ENCODE peak calls at places on chromosomes 3 and 15, in nine cellular contexts. One of them, this sample, is unnamed.

GRCh38 chr3:183966361-183966791 is 51.3 kb downstream of the ABCC5 start:
- DNase-seq in tibial nerve: no peak
- DNase-seq in lung: no peak
- DNase-seq in CD8-positive, alpha-beta memory T cell: no peak
- DNase-seq in fibroblast of lung: no peak
- DNase-seq in K562: no peak
- DNase-seq in ascending aorta: no peak
- DNase-seq in uterus: no peak
- DNase-seq in H9: no peak
- DNase-seq in this sample: no peak

GRCh38 chr3:122427857-122428471 is 12.1 kb upstream of the WDR5B start:
- DNase-seq in tibial nerve: no peak
- DNase-seq in lung: no peak
- DNase-seq in CD8-positive, alpha-beta memory T cell: no peak
- DNase-seq in fibroblast of lung: peak; percentile 32
- DNase-seq in K562: no peak
- DNase-seq in ascending aorta: no peak
- DNase-seq in uterus: no peak
- DNase-seq in H9: no peak
- DNase-seq in this sample: no peak

GRCh38 chr3:31567036-31567435 is 34.3 kb downstream of the STT3B start:
- DNase-seq in tibial nerve: no peak
- DNase-seq in lung: no peak
- DNase-seq in CD8-positive, alpha-beta memory T cell: peak; percentile 14
- DNase-seq in fibroblast of lung: no peak
- DNase-seq in K562: peak; percentile 52
- DNase-seq in ascending aorta: no peak
- DNase-seq in uterus: no peak
- DNase-seq in H9: peak; percentile 49
- DNase-seq in this sample: no peak

GRCh38 chr3:48474619-48475018 is 28.1 kb downstream of the ATRIP start:
- DNase-seq in tibial nerve: no peak
- DNase-seq in lung: no peak
- DNase-seq in CD8-positive, alpha-beta memory T cell: no peak
- DNase-seq in fibroblast of lung: no peak
- DNase-seq in K562: no peak
- DNase-seq in ascending aorta: no peak
- DNase-seq in uterus: no peak
- DNase-seq in H9: peak; percentile 97
- DNase-seq in this sample: no peak

GRCh38 chr3:171851685-171852084 is 8.5 kb downstream of the TMEM212 start:
- DNase-seq in tibial nerve: no peak
- DNase-seq in lung: no peak
- DNase-seq in CD8-positive, alpha-beta memory T cell: no peak
- DNase-seq in fibroblast of lung: peak; percentile 88
- DNase-seq in K562: no peak
- DNase-seq in ascending aorta: no peak
- DNase-seq in uterus: no peak
- DNase-seq in H9: no peak
- DNase-seq in this sample: no peak

GRCh38 chr3:168091299-168091852 is 4.3 kb downstream of the GOLIM4 start:
- DNase-seq in tibial nerve: no peak
- DNase-seq in lung: no peak
- DNase-seq in CD8-positive, alpha-beta memory T cell: no peak
- DNase-seq in fibroblast of lung: no peak
- DNase-seq in K562: no peak
- DNase-seq in ascending aorta: no peak
- DNase-seq in uterus: no peak
- DNase-seq in H9: no peak
- DNase-seq in this sample: no peak

GRCh38 chr3:152779649-152780048 is 55.3 kb upstream of the P2RY1 start:
- DNase-seq in tibial nerve: no peak
- DNase-seq in lung: no peak
- DNase-seq in CD8-positive, alpha-beta memory T cell: no peak
- DNase-seq in fibroblast of lung: peak; percentile 65
- DNase-seq in K562: no peak
- DNase-seq in ascending aorta: no peak
- DNase-seq in uterus: no peak
- DNase-seq in H9: no peak
- DNase-seq in this sample: no peak

GRCh38 chr3:167437428-167438139 is 36.3 kb downstream of the SERPINI2 start:
- DNase-seq in tibial nerve: no peak
- DNase-seq in lung: no peak
- DNase-seq in CD8-positive, alpha-beta memory T cell: no peak
- DNase-seq in fibroblast of lung: no peak
- DNase-seq in K562: no peak
- DNase-seq in ascending aorta: no peak
- DNase-seq in uterus: no peak
- DNase-seq in H9: no peak
- DNase-seq in this sample: no peak

GRCh38 chr3:192130534-192131132 is 596.7 kb downstream of the FGF12 start:
- DNase-seq in tibial nerve: no peak
- DNase-seq in lung: peak; percentile 33
- DNase-seq in CD8-positive, alpha-beta memory T cell: no peak
- DNase-seq in fibroblast of lung: peak; percentile 52
- DNase-seq in K562: peak; percentile 12
- DNase-seq in ascending aorta: no peak
- DNase-seq in uterus: peak; percentile 16
- DNase-seq in H9: peak; percentile 50
- DNase-seq in this sample: no peak

GRCh38 chr3:66928252-66928651 is 69.9 kb upstream of the KBTBD8 start:
- DNase-seq in tibial nerve: no peak
- DNase-seq in lung: no peak
- DNase-seq in CD8-positive, alpha-beta memory T cell: no peak
- DNase-seq in fibroblast of lung: no peak
- DNase-seq in K562: no peak
- DNase-seq in ascending aorta: no peak
- DNase-seq in uterus: no peak
- DNase-seq in H9: no peak
- DNase-seq in this sample: no peak

GRCh38 chr3:125679258-125679657 is 84.0 kb upstream of the OSBPL11 start:
- DNase-seq in tibial nerve: no peak
- DNase-seq in lung: no peak
- DNase-seq in CD8-positive, alpha-beta memory T cell: no peak
- DNase-seq in fibroblast of lung: no peak
- DNase-seq in K562: no peak
- DNase-seq in ascending aorta: no peak
- DNase-seq in uterus: no peak
- DNase-seq in H9: no peak
- DNase-seq in this sample: no peak

GRCh38 chr3:48548731-48549705 is 7.6 kb downstream of the PFKFB4 start:
- DNase-seq in tibial nerve: peak; percentile 85
- DNase-seq in lung: peak; percentile 88
- DNase-seq in CD8-positive, alpha-beta memory T cell: peak; percentile 66
- DNase-seq in fibroblast of lung: peak; percentile 59
- DNase-seq in K562: peak; percentile 61
- DNase-seq in ascending aorta: peak; percentile 94
- DNase-seq in uterus: peak; percentile 84
- DNase-seq in H9: peak; percentile 87
- DNase-seq in this sample: peak; percentile 69

GRCh38 chr3:52220380-52221026 is 4.9 kb downstream of the TLR9 start:
- DNase-seq in tibial nerve: peak; percentile 82
- DNase-seq in lung: peak; percentile 87
- DNase-seq in CD8-positive, alpha-beta memory T cell: peak; percentile 82
- DNase-seq in fibroblast of lung: peak; percentile 37
- DNase-seq in K562: peak; percentile 77
- DNase-seq in ascending aorta: peak; percentile 88
- DNase-seq in uterus: peak; percentile 90
- DNase-seq in H9: peak; percentile 85
- DNase-seq in this sample: peak; percentile 52

GRCh38 chr3:47634996-47635395 is 56.3 kb upstream of the CSPG5 start:
- DNase-seq in tibial nerve: no peak
- DNase-seq in lung: no peak
- DNase-seq in CD8-positive, alpha-beta memory T cell: no peak
- DNase-seq in fibroblast of lung: no peak
- DNase-seq in K562: no peak
- DNase-seq in ascending aorta: no peak
- DNase-seq in uterus: no peak
- DNase-seq in H9: no peak
- DNase-seq in this sample: no peak

GRCh38 chr3:19364150-19364549 is 215.8 kb downstream of the KCNH8 start:
- DNase-seq in tibial nerve: no peak
- DNase-seq in lung: no peak
- DNase-seq in CD8-positive, alpha-beta memory T cell: no peak
- DNase-seq in fibroblast of lung: no peak
- DNase-seq in K562: no peak
- DNase-seq in ascending aorta: no peak
- DNase-seq in uterus: no peak
- DNase-seq in H9: no peak
- DNase-seq in this sample: no peak

GRCh38 chr15:66638377-66638776 is 63.7 kb upstream of the SMAD6 start:
- DNase-seq in tibial nerve: no peak
- DNase-seq in lung: no peak
- DNase-seq in CD8-positive, alpha-beta memory T cell: no peak
- DNase-seq in fibroblast of lung: no peak
- DNase-seq in K562: no peak
- DNase-seq in ascending aorta: no peak
- DNase-seq in uterus: no peak
- DNase-seq in H9: no peak
- DNase-seq in this sample: no peak

GRCh38 chr3:156826144-156826895 is at the start of gene LEKR1:
- DNase-seq in tibial nerve: peak; percentile 62
- DNase-seq in lung: peak; percentile 85
- DNase-seq in CD8-positive, alpha-beta memory T cell: peak; percentile 54
- DNase-seq in fibroblast of lung: peak; percentile 95
- DNase-seq in K562: peak; percentile 84
- DNase-seq in ascending aorta: peak; percentile 86
- DNase-seq in uterus: peak; percentile 82
- DNase-seq in H9: peak; percentile 85
- DNase-seq in this sample: peak; percentile 35

GRCh38 chr15:59636184-59636583 is 21.1 kb downstream of the GTF2A2 start:
- DNase-seq in tibial nerve: no peak
- DNase-seq in lung: no peak
- DNase-seq in CD8-positive, alpha-beta memory T cell: no peak
- DNase-seq in fibroblast of lung: no peak
- DNase-seq in K562: no peak
- DNase-seq in ascending aorta: no peak
- DNase-seq in uterus: no peak
- DNase-seq in H9: no peak
- DNase-seq in this sample: no peak

GRCh38 chr15:93852761-93853160 is 378.6 kb upstream of the MCTP2 start:
- DNase-seq in tibial nerve: no peak
- DNase-seq in lung: no peak
- DNase-seq in CD8-positive, alpha-beta memory T cell: no peak
- DNase-seq in fibroblast of lung: no peak
- DNase-seq in K562: no peak
- DNase-seq in ascending aorta: no peak
- DNase-seq in uterus: no peak
- DNase-seq in H9: no peak
- DNase-seq in this sample: no peak

GRCh38 chr15:77568960-77569646 is 63.6 kb downstream of the LINGO1 start:
- DNase-seq in tibial nerve: peak; percentile 19
- DNase-seq in lung: peak; percentile 44
- DNase-seq in CD8-positive, alpha-beta memory T cell: no peak
- DNase-seq in fibroblast of lung: peak; percentile 12
- DNase-seq in K562: no peak
- DNase-seq in ascending aorta: no peak
- DNase-seq in uterus: peak; percentile 61
- DNase-seq in H9: no peak
- DNase-seq in this sample: no peak
- H3K27ac ChIP-seq in tibial nerve: no peak overlapping the region
- H3K27ac ChIP-seq in lung: no peak overlapping the region
- H3K27ac ChIP-seq in CD8-positive, alpha-beta memory T cell: no peak overlapping the region
- H3K27ac ChIP-seq in fibroblast of lung: no peak overlapping the region
- H3K27ac ChIP-seq in K562: peak overlapping the region; percentile 74
- H3K27ac ChIP-seq in ascending aorta: no peak overlapping the region
- H3K27ac ChIP-seq in uterus: peak overlapping the region; percentile 35
- H3K27ac ChIP-seq in H9: no peak overlapping the region
- H3K27ac ChIP-seq in this sample: no peak overlapping the region

GRCh38 chr3:105824129-105824528 is 44.7 kb downstream of the CBLB start:
- DNase-seq in tibial nerve: no peak
- DNase-seq in lung: no peak
- DNase-seq in CD8-positive, alpha-beta memory T cell: no peak
- DNase-seq in fibroblast of lung: no peak
- DNase-seq in K562: no peak
- DNase-seq in ascending aorta: no peak
- DNase-seq in uterus: no peak
- DNase-seq in H9: no peak
- DNase-seq in this sample: no peak
- H3K27ac ChIP-seq in tibial nerve: no peak overlapping the region
- H3K27ac ChIP-seq in lung: peak overlapping the region; percentile 87
- H3K27ac ChIP-seq in CD8-positive, alpha-beta memory T cell: no peak overlapping the region
- H3K27ac ChIP-seq in fibroblast of lung: peak overlapping the region; percentile 59
- H3K27ac ChIP-seq in K562: no peak overlapping the region
- H3K27ac ChIP-seq in ascending aorta: peak overlapping the region; percentile 60
- H3K27ac ChIP-seq in uterus: peak overlapping the region; percentile 40
- H3K27ac ChIP-seq in H9: no peak overlapping the region
- H3K27ac ChIP-seq in this sample: peak overlapping the region; percentile 21

GRCh38 chr3:170473358-170473757 is 54.7 kb downstream of the CLDN11 start:
- DNase-seq in tibial nerve: no peak
- DNase-seq in lung: no peak
- DNase-seq in CD8-positive, alpha-beta memory T cell: no peak
- DNase-seq in fibroblast of lung: no peak
- DNase-seq in K562: no peak
- DNase-seq in ascending aorta: no peak
- DNase-seq in uterus: no peak
- DNase-seq in H9: no peak
- DNase-seq in this sample: no peak

GRCh38 chr3:170471149-170471548 is 52.5 kb downstream of the CLDN11 start:
- DNase-seq in tibial nerve: no peak
- DNase-seq in lung: no peak
- DNase-seq in CD8-positive, alpha-beta memory T cell: no peak
- DNase-seq in fibroblast of lung: peak; percentile 34
- DNase-seq in K562: no peak
- DNase-seq in ascending aorta: no peak
- DNase-seq in uterus: no peak
- DNase-seq in H9: no peak
- DNase-seq in this sample: no peak

GRCh38 chr3:170477395-170477794 is 58.7 kb downstream of the CLDN11 start:
- DNase-seq in tibial nerve: no peak
- DNase-seq in lung: no peak
- DNase-seq in CD8-positive, alpha-beta memory T cell: no peak
- DNase-seq in fibroblast of lung: peak; percentile 47
- DNase-seq in K562: no peak
- DNase-seq in ascending aorta: no peak
- DNase-seq in uterus: no peak
- DNase-seq in H9: no peak
- DNase-seq in this sample: no peak

GRCh38 chr3:170476291-170476690 is 57.6 kb downstream of the CLDN11 start:
- DNase-seq in tibial nerve: no peak
- DNase-seq in lung: no peak
- DNase-seq in CD8-positive, alpha-beta memory T cell: no peak
- DNase-seq in fibroblast of lung: peak; percentile 14
- DNase-seq in K562: no peak
- DNase-seq in ascending aorta: no peak
- DNase-seq in uterus: no peak
- DNase-seq in H9: no peak
- DNase-seq in this sample: no peak

GRCh38 chr3:170475091-170475705 is 56.5 kb downstream of the CLDN11 start:
- DNase-seq in tibial nerve: no peak
- DNase-seq in lung: no peak
- DNase-seq in CD8-positive, alpha-beta memory T cell: no peak
- DNase-seq in fibroblast of lung: peak; percentile 15
- DNase-seq in K562: no peak
- DNase-seq in ascending aorta: no peak
- DNase-seq in uterus: no peak
- DNase-seq in H9: no peak
- DNase-seq in this sample: no peak
- H3K27ac ChIP-seq in tibial nerve: no peak overlapping the region
- H3K27ac ChIP-seq in lung: no peak overlapping the region
- H3K27ac ChIP-seq in CD8-positive, alpha-beta memory T cell: no peak overlapping the region
- H3K27ac ChIP-seq in fibroblast of lung: no peak overlapping the region
- H3K27ac ChIP-seq in K562: no peak overlapping the region
- H3K27ac ChIP-seq in ascending aorta: no peak overlapping the region
- H3K27ac ChIP-seq in uterus: peak overlapping the region; percentile 53
- H3K27ac ChIP-seq in H9: no peak overlapping the region
- H3K27ac ChIP-seq in this sample: no peak overlapping the region

GRCh38 chr3:61093364-61093763 is 157.9 kb downstream of the FHIT start:
- DNase-seq in tibial nerve: no peak
- DNase-seq in lung: no peak
- DNase-seq in CD8-positive, alpha-beta memory T cell: no peak
- DNase-seq in fibroblast of lung: no peak
- DNase-seq in K562: no peak
- DNase-seq in ascending aorta: no peak
- DNase-seq in uterus: no peak
- DNase-seq in H9: no peak
- DNase-seq in this sample: no peak
- H3K27ac ChIP-seq in tibial nerve: no peak overlapping the region
- H3K27ac ChIP-seq in lung: no peak overlapping the region
- H3K27ac ChIP-seq in CD8-positive, alpha-beta memory T cell: no peak overlapping the region
- H3K27ac ChIP-seq in fibroblast of lung: no peak overlapping the region
- H3K27ac ChIP-seq in K562: no peak overlapping the region
- H3K27ac ChIP-seq in ascending aorta: no peak overlapping the region
- H3K27ac ChIP-seq in uterus: no peak overlapping the region
- H3K27ac ChIP-seq in H9: no peak overlapping the region
- H3K27ac ChIP-seq in this sample: no peak overlapping the region